ENCODE peak calls at places on chromosomes 13 and 19, in five cellular contexts. P is lower lobe of right lung, Y is PC-3, R is endothelial cell of umbilical vein, H is sigmoid colon. Q is an unnamed sample. For H3K4me1, the result is how much of the 10 kb centered on the place peaks cover.

GRCh38 chr13:108342369-108343289 is 73.1 kb downstream of the TNFSF13B start:
- DNase-seq in P (no peak), Y (peak), R (peak), H (no peak), Q (peak)

GRCh38 chr19:49712397-49712859 is 21.5 kb downstream of the CPT1C start:
- DNase-seq in P (no peak), Y (peak), R (no peak), H (peak), Q (peak)

GRCh38 chr19:46221981-46222610 is 7.4 kb upstream of the IGFL1 start:
- DNase-seq in P (peak), Y (peak), R (no peak), H (peak), Q (peak)

GRCh38 chr19:43425567-43426392 is 11.1 kb downstream of the TEX101 start:
- DNase-seq in P (no peak), Y (peak), R (no peak), H (peak), Q (peak)

GRCh38 chr19:8221161-8221560 is 12.0 kb downstream of the CERS4 start:
- DNase-seq in P (peak), Y (no peak), R (no peak), H (no peak), Q (no peak)

GRCh38 chr13:101465877-101466276 is 13.4 kb downstream of the ITGBL1 start:
- DNase-seq in P (no peak), Y (peak), R (peak), H (no peak), Q (no peak)

GRCh38 chr19:7644550-7644877 is 7.6 kb downstream of the STXBP2 start:
- DNase-seq in P (no peak), Y (no peak), R (no peak), H (no peak), Q (no peak)

GRCh38 chr19:6241056-6241455 is 38.7 kb downstream of the MLLT1 start:
- DNase-seq in P (peak), Y (no peak), R (no peak), H (no peak), Q (no peak)

GRCh38 chr13:40389081-40389641 is 277.3 kb downstream of the FOXO1 start:
- DNase-seq in P (no peak), Y (no peak), R (no peak), H (no peak), Q (no peak)

GRCh38 chr13:30645629-30646028 is 27.9 kb downstream of the USPL1 start:
- DNase-seq in P (no peak), Y (no peak), R (no peak), H (no peak), Q (no peak)

GRCh38 chr13:25301347-25302113 is at the start of gene NUP58:
- DNase-seq in P (peak), Y (peak), R (peak), H (peak), Q (peak)

GRCh38 chr13:25310891-25311290 is 9.5 kb downstream of the NUP58 start:
- DNase-seq in P (no peak), Y (no peak), R (no peak), H (no peak), Q (no peak)

GRCh38 chr13:25300861-25301346 is 521 bp upstream of the NUP58 start:
- DNase-seq in P (peak), Y (no peak), R (no peak), H (peak), Q (no peak)

DNA sequence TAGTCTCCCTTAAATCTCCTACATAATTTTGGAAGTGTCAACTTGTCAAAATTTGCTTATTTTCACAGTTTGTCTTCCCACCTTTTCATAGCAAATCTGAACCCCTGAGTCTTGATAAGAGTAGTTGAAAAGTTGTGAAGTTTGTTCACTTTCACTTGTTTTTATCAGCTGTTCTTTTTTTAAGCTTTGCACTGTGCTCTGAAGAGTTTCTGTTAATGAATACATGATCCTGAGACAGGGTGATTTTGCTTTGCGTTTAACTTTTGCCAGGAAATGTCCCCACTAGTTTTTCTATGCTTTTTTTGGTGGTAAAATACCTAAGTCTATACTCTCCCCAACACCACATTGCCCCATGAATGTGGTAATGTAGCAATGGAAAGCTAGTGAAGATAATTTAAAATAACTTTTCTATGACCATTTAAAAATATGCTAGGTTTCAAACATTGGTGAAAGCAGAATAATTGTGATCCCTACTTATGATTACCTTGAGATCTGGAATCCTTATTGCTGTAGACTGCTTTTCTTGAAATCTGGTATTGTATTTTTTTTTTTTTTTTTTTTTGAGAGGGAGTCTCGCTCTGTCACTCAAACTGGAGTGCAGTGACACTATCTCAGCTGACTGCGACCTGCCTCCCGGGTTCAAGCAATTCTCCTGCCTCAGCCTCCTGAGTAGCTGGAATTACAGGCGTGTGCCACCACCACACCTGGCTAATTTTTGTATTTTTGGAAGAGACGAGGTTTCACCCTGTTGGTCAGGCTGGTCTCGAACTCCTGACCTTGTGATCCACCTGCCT is 5.4 kb downstream of the NUP58 start:
- DNase-seq in P (no peak), Y (no peak), R (no peak), H (no peak), Q (no peak)
- H3K4me1 ChIP-seq in P (under half), Y (under half), R (under half), H (under half), Q (under half)

DNA sequence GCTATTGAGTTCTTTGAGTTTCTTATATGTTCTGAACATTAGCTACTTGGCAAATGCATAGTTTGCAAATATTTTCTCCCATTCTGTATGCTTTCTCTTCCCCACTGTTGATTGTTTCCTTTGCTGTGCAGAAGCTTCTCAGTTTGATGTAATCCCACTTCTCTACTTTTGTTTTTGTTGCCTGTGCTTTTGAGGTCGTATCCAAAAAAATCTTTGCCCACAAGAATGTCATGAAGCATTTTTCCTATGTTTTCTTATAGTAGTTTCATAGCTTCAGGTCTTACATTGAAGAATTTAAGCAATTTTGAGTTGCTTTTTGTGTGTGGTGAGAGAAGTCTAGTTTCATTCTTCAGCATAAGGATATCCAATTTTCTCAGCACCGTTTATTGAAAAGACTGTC is 536.7 kb upstream of the ARGLU1 start:
- DNase-seq in P (no peak), Y (no peak), R (no peak), H (no peak), Q (no peak)
- H3K4me1 ChIP-seq in P (under half), Y (under half), R (under half), H (under half), Q (under half)

GRCh38 chr13:37954191-37954590 is 84.6 kb upstream of the TRPC4 start:
- DNase-seq in P (no peak), Y (peak), R (no peak), H (no peak), Q (no peak)
- H3K4me1 ChIP-seq in P (under half), Y (under half), R (under half), H (under half), Q (under half)

DNA sequence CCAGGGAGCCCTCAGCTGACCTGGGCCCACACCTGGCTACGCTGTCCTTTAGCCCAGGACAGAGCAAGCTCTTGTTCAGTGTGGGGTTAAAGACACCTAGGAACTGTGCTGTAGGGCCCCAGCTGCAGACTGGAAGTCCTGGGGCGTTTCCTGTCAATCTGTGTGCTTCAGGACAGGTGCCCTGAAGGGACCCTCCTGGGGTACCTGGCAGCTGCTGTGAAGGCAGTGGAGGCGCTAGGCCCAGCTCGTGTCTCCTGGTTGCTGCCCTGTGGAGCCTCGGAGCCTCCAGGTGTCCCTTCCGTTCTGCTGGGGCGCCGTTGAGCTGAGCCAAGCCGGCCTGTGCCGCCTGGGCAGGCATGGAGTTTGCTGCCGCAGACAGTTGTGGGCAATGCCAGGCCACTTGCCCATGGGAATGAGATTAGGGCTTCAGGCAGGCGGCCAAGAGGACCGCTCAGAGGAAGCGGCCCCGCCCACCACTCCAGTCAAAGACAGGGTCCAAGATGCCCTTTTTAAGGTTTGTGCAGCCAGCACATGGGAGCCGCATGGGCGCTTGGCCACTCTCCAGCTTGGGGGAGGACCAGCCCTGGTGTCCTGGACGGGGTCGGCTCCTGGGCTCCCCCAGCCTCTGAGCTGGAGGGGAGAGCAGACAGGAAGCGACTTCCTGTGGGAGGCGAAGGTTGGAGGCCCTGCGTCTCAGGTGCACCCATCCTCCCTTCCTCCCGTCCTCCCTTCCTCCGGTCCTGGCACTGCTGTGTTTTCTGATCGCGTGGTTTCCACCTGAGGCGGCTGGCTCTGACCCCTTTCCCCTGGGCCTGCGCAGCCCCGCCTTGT is 4.0 kb downstream of the PTBP1 start:
- DNase-seq in P (peak), Y (peak), R (peak), H (peak), Q (peak)
- H3K4me1 ChIP-seq in P (half or more), Y (under half), R (under half), H (under half), Q (half or more)

DNA sequence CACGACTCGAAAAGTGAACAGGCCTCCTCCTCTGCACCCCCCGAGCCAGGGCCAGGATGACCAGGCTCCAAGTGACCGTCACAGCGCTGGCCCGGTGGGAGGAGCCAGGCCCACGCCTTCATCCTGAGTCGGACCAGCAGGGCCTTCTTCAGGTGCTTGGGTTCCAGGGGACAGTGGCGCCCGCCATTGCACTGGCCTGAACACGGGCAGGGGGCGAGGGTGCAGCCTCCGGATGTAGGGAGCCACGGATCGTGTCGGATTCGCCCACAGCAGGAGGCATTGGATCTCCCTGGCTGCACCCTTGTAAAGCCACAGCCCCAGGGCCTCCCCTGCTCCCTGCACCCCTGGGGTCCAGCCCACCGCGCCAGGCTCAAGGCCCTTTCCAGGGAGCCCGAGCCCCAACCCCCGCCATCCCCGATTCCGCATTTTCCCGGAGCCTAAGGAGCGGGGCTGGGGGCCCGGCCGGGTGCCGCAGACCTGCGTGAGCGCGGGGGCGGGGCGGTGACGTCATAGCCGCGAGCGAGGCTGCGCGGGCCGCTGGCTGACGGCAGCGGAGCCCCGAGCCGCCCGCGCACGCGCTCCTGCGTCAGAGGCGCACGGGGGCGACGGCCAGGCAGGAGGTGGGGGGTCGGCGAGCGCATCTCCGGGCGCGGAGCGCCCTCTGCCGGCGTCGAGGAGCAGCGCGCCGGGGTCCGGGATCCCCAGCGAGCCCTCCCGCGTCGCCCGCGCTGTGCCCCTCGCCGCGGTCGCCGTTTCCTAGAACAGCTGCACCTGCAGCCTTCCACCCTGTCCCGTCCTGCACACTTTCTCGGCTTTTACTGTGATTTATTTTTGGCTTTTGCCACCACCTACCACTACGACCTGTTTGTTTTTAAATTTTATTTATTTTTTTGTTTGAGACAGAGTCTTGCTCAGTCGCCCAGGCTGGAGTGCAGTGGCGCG is 1.5 kb upstream of the ATP5F1D start:
- DNase-seq in P (peak), Y (peak), R (peak), H (peak), Q (peak)
- H3K4me1 ChIP-seq in P (half or more), Y (under half), R (under half), H (under half), Q (under half)

DNA sequence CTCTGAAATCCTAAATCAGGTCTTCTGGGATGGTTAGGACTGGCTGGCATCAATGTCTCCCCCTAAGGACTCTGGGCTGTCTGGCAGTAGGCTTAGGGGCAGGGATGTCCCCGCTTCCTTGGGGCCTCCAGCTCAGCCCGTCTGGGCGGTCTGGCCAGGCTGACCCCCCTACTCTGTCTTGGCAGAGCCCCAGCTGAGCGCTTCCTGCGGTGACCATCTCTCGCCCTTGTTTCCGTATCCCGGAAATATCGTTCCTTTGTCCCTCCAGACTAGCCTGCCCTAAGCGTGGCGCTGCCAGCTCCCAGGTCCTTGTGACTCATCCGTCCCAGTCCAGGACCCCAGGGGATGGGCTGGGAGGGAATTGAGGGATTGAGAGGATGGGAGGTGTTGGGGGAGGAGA is 11.3 kb downstream of the GTPBP3 start:
- DNase-seq in P (no peak), Y (peak), R (peak), H (peak), Q (peak)
- H3K4me1 ChIP-seq in P (under half), Y (under half), R (under half), H (under half), Q (under half)

GRCh38 chr19:29969891-29970290 is 27.9 kb downstream of the URI1 start:
- DNase-seq in P (no peak), Y (no peak), R (no peak), H (no peak), Q (no peak)

GRCh38 chr19:29965529-29965928 is 23.5 kb downstream of the URI1 start:
- DNase-seq in P (no peak), Y (peak), R (no peak), H (no peak), Q (no peak)

GRCh38 chr19:29971002-29971401 is 29.0 kb downstream of the URI1 start:
- DNase-seq in P (no peak), Y (no peak), R (no peak), H (no peak), Q (no peak)

GRCh38 chr19:29966594-29967249 is 24.7 kb downstream of the URI1 start:
- DNase-seq in P (no peak), Y (peak), R (peak), H (no peak), Q (peak)

DNA sequence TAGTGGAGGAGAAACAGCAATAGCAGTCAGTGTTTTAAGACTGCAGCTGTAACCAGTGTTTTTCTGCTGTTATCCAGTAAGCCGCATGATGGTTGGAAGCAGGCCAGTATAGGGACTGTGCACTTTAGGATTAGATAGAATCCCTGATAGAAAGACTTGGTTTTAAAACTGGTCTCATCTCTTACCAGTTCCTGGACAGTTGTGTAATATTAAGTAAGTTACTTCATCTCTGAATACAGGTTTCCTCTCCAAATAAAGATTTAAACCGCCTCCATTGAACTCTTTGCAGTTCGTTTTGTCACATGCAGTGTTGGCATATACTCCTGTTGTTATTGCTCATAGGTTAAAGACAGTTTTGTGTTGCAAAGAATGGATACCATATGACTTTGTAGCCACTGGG is 25.6 kb downstream of the URI1 start:
- DNase-seq in P (no peak), Y (no peak), R (no peak), H (no peak), Q (peak)
- H3K4me1 ChIP-seq in P (under half), Y (under half), R (under half), H (under half), Q (half or more)

Q was measured in A673.